ENCODE peak calls at places on chromosomes 12 and 14, in eight cellular contexts. One of them, this sample, is unnamed. For H3K9me3, the result is how much of the 10 kb centered on the place peaks cover.

GRCh38 chr12:124020398-124021024 is 47.5 kb downstream of the ZNF664 start:
- DNase-seq in colonic mucosa: no peak
- DNase-seq in PC-3: no peak
- DNase-seq in right atrium auricular region: no peak
- DNase-seq in adrenal gland: no peak
- DNase-seq in spleen: no peak
- DNase-seq in testis: no peak
- DNase-seq in tibial nerve: peak
- DNase-seq in this sample: no peak

GRCh38 chr12:31220633-31221565 is 105.1 kb downstream of the SINHCAF start:
- DNase-seq in colonic mucosa: no peak
- DNase-seq in PC-3: no peak
- DNase-seq in right atrium auricular region: no peak
- DNase-seq in adrenal gland: no peak
- DNase-seq in spleen: no peak
- DNase-seq in testis: no peak
- DNase-seq in tibial nerve: no peak
- DNase-seq in this sample: no peak

GRCh38 chr12:46188170-46188569 is 80.7 kb downstream of the SLC38A1 start:
- DNase-seq in colonic mucosa: no peak
- DNase-seq in PC-3: no peak
- DNase-seq in right atrium auricular region: no peak
- DNase-seq in adrenal gland: no peak
- DNase-seq in spleen: no peak
- DNase-seq in testis: no peak
- DNase-seq in tibial nerve: no peak
- DNase-seq in this sample: no peak

GRCh38 chr14:91681893-91682563 is 49.9 kb downstream of the CATSPERB start:
- DNase-seq in colonic mucosa: no peak
- DNase-seq in PC-3: no peak
- DNase-seq in right atrium auricular region: no peak
- DNase-seq in adrenal gland: no peak
- DNase-seq in spleen: no peak
- DNase-seq in testis: no peak
- DNase-seq in tibial nerve: no peak
- DNase-seq in this sample: no peak

GRCh38 chr12:68884251-68884650 is 48.7 kb downstream of the CPM start:
- DNase-seq in colonic mucosa: no peak
- DNase-seq in PC-3: no peak
- DNase-seq in right atrium auricular region: no peak
- DNase-seq in adrenal gland: no peak
- DNase-seq in spleen: no peak
- DNase-seq in testis: no peak
- DNase-seq in tibial nerve: no peak
- DNase-seq in this sample: no peak

GRCh38 chr14:85300119-85300518 is 229.8 kb upstream of the FLRT2 start:
- DNase-seq in colonic mucosa: no peak
- DNase-seq in PC-3: no peak
- DNase-seq in right atrium auricular region: no peak
- DNase-seq in adrenal gland: no peak
- DNase-seq in spleen: no peak
- DNase-seq in testis: no peak
- DNase-seq in tibial nerve: no peak
- DNase-seq in this sample: no peak

GRCh38 chr12:14771651-14772137 is 31.6 kb downstream of the WBP11 start:
- DNase-seq in colonic mucosa: no peak
- DNase-seq in PC-3: no peak
- DNase-seq in right atrium auricular region: no peak
- DNase-seq in adrenal gland: no peak
- DNase-seq in spleen: no peak
- DNase-seq in testis: no peak
- DNase-seq in tibial nerve: no peak
- DNase-seq in this sample: no peak

GRCh38 chr12:120132863-120133385 is 16.4 kb upstream of the RAB35 start:
- DNase-seq in colonic mucosa: no peak
- DNase-seq in PC-3: no peak
- DNase-seq in right atrium auricular region: no peak
- DNase-seq in adrenal gland: no peak
- DNase-seq in spleen: no peak
- DNase-seq in testis: no peak
- DNase-seq in tibial nerve: no peak
- DNase-seq in this sample: no peak

GRCh38 chr14:52254086-52254485 is 13.4 kb upstream of the PTGDR start:
- DNase-seq in colonic mucosa: no peak
- DNase-seq in PC-3: no peak
- DNase-seq in right atrium auricular region: no peak
- DNase-seq in adrenal gland: no peak
- DNase-seq in spleen: no peak
- DNase-seq in testis: no peak
- DNase-seq in tibial nerve: no peak
- DNase-seq in this sample: peak

GRCh38 chr12:97877404-97877803 is 414.8 kb downstream of the RMST start:
- DNase-seq in colonic mucosa: no peak
- DNase-seq in PC-3: no peak
- DNase-seq in right atrium auricular region: no peak
- DNase-seq in adrenal gland: no peak
- DNase-seq in spleen: no peak
- DNase-seq in testis: no peak
- DNase-seq in tibial nerve: no peak
- DNase-seq in this sample: no peak

GRCh38 chr14:89720076-89720687 is 234.3 kb downstream of the EFCAB11 start:
- DNase-seq in colonic mucosa: no peak
- DNase-seq in PC-3: no peak
- DNase-seq in right atrium auricular region: no peak
- DNase-seq in adrenal gland: no peak
- DNase-seq in spleen: no peak
- DNase-seq in testis: no peak
- DNase-seq in tibial nerve: no peak
- DNase-seq in this sample: no peak

GRCh38 chr14:71358209-71358931 is 451.1 kb downstream of the PCNX1 start:
- DNase-seq in colonic mucosa: no peak
- DNase-seq in PC-3: no peak
- DNase-seq in right atrium auricular region: no peak
- DNase-seq in adrenal gland: no peak
- DNase-seq in spleen: no peak
- DNase-seq in testis: no peak
- DNase-seq in tibial nerve: no peak
- DNase-seq in this sample: no peak

GRCh38 chr14:64926398-64926995 is 12.2 kb downstream of the CHURC1 start:
- DNase-seq in colonic mucosa: no peak
- DNase-seq in PC-3: no peak
- DNase-seq in right atrium auricular region: no peak
- DNase-seq in adrenal gland: no peak
- DNase-seq in spleen: no peak
- DNase-seq in testis: no peak
- DNase-seq in tibial nerve: no peak
- DNase-seq in this sample: no peak

GRCh38 chr12:111303531-111303930 is 65.4 kb downstream of the PHETA1 start:
- DNase-seq in colonic mucosa: no peak
- DNase-seq in PC-3: no peak
- DNase-seq in right atrium auricular region: no peak
- DNase-seq in adrenal gland: no peak
- DNase-seq in spleen: no peak
- DNase-seq in testis: no peak
- DNase-seq in tibial nerve: no peak
- DNase-seq in this sample: no peak
- H3K9me3 ChIP-seq in colonic mucosa: under half
- H3K9me3 ChIP-seq in PC-3: under half
- H3K9me3 ChIP-seq in right atrium auricular region: under half
- H3K9me3 ChIP-seq in adrenal gland: under half
- H3K9me3 ChIP-seq in spleen: half or more
- H3K9me3 ChIP-seq in testis: under half
- H3K9me3 ChIP-seq in tibial nerve: under half
- H3K9me3 ChIP-seq in this sample: under half

DNA sequence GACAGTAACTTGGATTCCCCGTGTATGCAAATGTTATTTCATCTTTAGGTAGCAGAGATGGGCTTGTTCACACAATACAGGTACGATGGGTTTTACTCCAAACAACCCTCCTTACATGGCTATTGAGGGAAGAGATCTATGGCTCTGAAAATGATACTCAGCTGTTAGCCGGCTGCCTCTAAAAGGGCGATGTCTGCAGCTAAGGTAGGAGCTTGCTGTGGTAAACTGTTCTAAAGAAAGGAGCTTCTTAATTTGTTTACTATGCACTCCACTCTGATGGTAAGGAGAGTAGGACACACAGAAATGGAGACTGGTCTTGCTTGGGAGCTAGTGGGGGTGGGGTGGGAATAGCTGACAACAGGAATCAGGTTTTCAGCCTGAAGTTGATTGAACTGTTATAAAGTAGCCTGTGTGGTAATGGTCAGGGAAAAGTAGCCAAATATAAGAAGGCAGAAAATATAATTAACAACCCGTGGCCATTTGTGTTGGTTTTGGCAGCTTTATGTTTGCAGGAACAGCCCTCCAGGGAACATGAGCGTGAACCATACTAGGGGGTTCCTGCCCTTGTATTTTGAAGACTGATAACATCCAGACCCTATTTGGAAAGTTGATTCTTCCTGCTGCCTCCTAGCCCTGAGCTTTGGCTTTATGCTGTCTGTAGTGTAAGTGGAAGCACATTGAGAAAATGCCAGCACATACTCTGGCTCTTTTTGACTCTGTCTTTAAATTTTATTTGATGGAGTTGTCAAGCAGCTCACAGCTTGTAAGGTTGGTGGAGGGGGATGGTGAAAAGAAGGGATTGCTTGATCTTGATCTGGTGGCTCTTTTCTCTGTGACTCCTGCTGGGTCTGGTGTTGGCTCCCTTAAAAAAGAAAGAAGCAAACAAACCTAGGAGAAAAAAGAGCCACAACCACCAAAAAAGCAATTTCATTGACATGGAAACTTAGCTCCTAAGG is 929.8 kb downstream of the DIO2 start:
- DNase-seq in colonic mucosa: no peak
- DNase-seq in PC-3: no peak
- DNase-seq in right atrium auricular region: no peak
- DNase-seq in adrenal gland: no peak
- DNase-seq in spleen: no peak
- DNase-seq in testis: no peak
- DNase-seq in tibial nerve: no peak
- DNase-seq in this sample: no peak
- H3K4me3 ChIP-seq in colonic mucosa: no peak
- H3K4me3 ChIP-seq in PC-3: peak
- H3K4me3 ChIP-seq in right atrium auricular region: peak
- H3K4me3 ChIP-seq in adrenal gland: no peak
- H3K4me3 ChIP-seq in spleen: no peak
- H3K4me3 ChIP-seq in testis: no peak
- H3K4me3 ChIP-seq in tibial nerve: peak
- H3K4me3 ChIP-seq in this sample: no peak

DNA sequence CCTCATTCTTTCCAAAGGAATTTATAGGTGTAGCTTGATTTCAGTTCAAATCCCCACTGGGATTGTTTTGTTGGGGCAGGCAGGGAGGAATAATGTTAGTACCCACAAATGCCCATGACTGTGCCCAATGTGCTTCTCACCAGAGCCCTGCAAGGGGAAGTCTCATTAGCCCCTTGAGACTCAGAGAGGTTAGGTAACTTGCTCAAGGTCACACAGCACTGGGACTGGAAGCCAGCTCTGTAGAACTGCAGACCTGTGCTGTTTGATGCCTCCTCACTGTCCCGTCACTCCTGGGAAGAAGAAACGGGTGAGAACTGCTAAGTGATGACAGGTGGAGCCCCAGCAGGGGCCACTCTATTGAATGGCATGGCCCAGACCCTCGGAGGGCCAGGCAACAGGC is 8.9 kb downstream of the ANKRD9 start:
- DNase-seq in colonic mucosa: no peak
- DNase-seq in PC-3: no peak
- DNase-seq in right atrium auricular region: no peak
- DNase-seq in adrenal gland: no peak
- DNase-seq in spleen: no peak
- DNase-seq in testis: no peak
- DNase-seq in tibial nerve: no peak
- DNase-seq in this sample: no peak
- H3K27ac ChIP-seq in colonic mucosa: peak
- H3K27ac ChIP-seq in PC-3: no peak
- H3K27ac ChIP-seq in right atrium auricular region: peak
- H3K27ac ChIP-seq in adrenal gland: peak
- H3K27ac ChIP-seq in spleen: no peak
- H3K27ac ChIP-seq in testis: peak
- H3K27ac ChIP-seq in tibial nerve: peak
- H3K27ac ChIP-seq in this sample: no peak

DNA sequence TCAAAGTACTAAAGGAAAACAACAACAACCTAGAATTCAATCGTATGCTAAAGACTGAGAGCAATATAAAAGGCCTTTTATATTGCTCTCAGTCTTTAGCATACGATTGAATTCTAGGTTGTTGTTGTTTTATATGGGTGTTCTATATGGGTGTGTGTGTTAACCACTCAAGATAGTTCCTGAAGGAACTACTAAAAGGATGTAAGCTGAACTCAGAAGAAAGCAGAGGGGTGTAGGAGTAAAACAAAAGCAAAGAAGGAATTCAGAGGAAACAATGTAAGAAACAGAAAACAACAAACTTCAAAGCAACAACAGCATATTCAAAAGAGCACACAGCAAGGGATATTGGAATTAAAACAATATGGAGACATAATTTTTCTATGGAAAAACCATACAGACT is 5.4 kb downstream of the ZNF891 start:
- DNase-seq in colonic mucosa: no peak
- DNase-seq in PC-3: no peak
- DNase-seq in right atrium auricular region: no peak
- DNase-seq in adrenal gland: no peak
- DNase-seq in spleen: no peak
- DNase-seq in testis: no peak
- DNase-seq in tibial nerve: no peak
- DNase-seq in this sample: no peak
- H3K9me3 ChIP-seq in colonic mucosa: under half
- H3K9me3 ChIP-seq in PC-3: half or more
- H3K9me3 ChIP-seq in right atrium auricular region: under half
- H3K9me3 ChIP-seq in adrenal gland: under half
- H3K9me3 ChIP-seq in spleen: half or more
- H3K9me3 ChIP-seq in testis: under half
- H3K9me3 ChIP-seq in tibial nerve: under half
- H3K9me3 ChIP-seq in this sample: under half

DNA sequence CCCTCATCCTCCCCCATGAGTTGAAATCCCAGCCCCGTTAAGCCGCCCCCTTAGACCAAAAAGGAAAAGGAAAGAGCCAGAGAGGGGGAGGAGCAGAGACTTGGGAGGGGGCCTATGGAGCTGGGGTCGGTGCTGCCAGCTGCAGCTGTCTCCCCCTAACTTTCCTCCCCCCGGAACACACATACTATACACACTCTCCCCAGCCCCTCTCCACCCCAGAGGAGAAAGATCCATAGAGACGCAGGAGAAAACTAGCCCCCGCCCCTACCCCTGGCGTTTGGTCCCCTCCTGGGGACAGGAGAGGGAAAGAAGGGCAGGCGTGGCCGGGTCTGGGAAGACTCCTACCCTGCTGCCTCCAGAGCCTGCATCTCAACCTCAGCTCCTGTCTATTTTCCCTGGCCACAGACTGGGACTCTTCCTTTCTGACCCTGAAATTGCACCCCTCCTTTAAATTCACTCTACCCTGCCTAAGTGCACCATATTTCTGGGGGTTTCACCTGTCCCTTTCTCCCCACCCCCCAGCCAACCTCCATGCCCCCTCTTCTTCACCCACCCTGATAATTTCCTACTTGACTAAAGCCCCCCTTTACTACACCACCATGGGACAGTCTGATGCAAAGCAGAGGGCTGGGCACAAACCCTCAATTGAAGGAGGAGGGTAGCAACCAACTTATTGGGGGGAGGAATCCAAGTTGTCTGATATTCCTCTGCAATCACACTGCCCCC is 1.6 kb upstream of the HOXC9 start:
- DNase-seq in colonic mucosa: no peak
- DNase-seq in PC-3: no peak
- DNase-seq in right atrium auricular region: no peak
- DNase-seq in adrenal gland: no peak
- DNase-seq in spleen: no peak
- DNase-seq in testis: no peak
- DNase-seq in tibial nerve: no peak
- DNase-seq in this sample: no peak
- H3K4me3 ChIP-seq in colonic mucosa: no peak
- H3K4me3 ChIP-seq in PC-3: peak
- H3K4me3 ChIP-seq in right atrium auricular region: no peak
- H3K4me3 ChIP-seq in adrenal gland: no peak
- H3K4me3 ChIP-seq in spleen: no peak
- H3K4me3 ChIP-seq in testis: no peak
- H3K4me3 ChIP-seq in tibial nerve: peak
- H3K4me3 ChIP-seq in this sample: no peak